ENCODE peak calls at places on chromosomes 4 and X, in five cellular contexts. S is left colon, H is NCI-H1092 treated with DMSO at 0.1 percent for 48 hours, J is Kasumi-1, M is lower lobe of right lung. P is an unnamed sample.

GRCh38 chr4:38411092-38411491 is 252.9 kb upstream of the KLF3 start:
- DNase-seq in S (no peak), H (no peak), J (no peak), M (no peak), P (no peak)

GRCh38 chr4:138235419-138235952 is 6.7 kb downstream of the SLC7A11 start:
- DNase-seq in S (no peak), H (no peak), J (no peak), M (no peak), P (no peak)

GRCh38 chr4:108224628-108225053 is 55.9 kb upstream of the LEF1 start:
- DNase-seq in S (no peak), H (no peak), J (no peak), M (no peak), P (no peak)

GRCh38 chr4:128649575-128650205 is 159.8 kb upstream of the JADE1 start:
- DNase-seq in S (no peak), H (no peak), J (no peak), M (no peak), P (no peak)

GRCh38 chr4:137601924-137602323 is 69.6 kb upstream of the PCDH18 start:
- DNase-seq in S (no peak), H (no peak), J (no peak), M (no peak), P (no peak)

GRCh38 chrX:125646195-125646594 is 326.5 kb downstream of the TEX13C start:
- DNase-seq in S (no peak), H (no peak), J (no peak), M (no peak), P (no peak)

GRCh38 chr4:168683595-168683994 is 186.7 kb downstream of the PALLD start:
- DNase-seq in S (no peak), H (no peak), J (no peak), M (no peak), P (no peak)

GRCh38 chr4:52017809-52018208 is 2.4 kb downstream of the LRRC66 start:
- DNase-seq in S (no peak), H (no peak), J (no peak), M (no peak), P (no peak)

GRCh38 chr4:118281611-118282442 is 71.0 kb downstream of the PRSS12 start:
- DNase-seq in S (no peak), H (peak), J (peak), M (no peak), P (no peak)

GRCh38 chrX:119375561-119375960 is 23.6 kb upstream of the SLC25A43 start:
- DNase-seq in S (no peak), H (no peak), J (no peak), M (no peak), P (no peak)

GRCh38 chr4:2087170-2087569 is 28.0 kb downstream of the NAT8L start:
- DNase-seq in S (no peak), H (no peak), J (no peak), M (no peak), P (no peak)

GRCh38 chrX:39591099-39591498 is 506.7 kb downstream of the BCOR start:
- DNase-seq in S (no peak), H (no peak), J (no peak), M (no peak), P (no peak)

GRCh38 chrX:101393530-101394305 is 2.9 kb downstream of the RPL36A start:
- DNase-seq in S (no peak), H (no peak), J (no peak), M (no peak), P (no peak)

GRCh38 chr4:72991889-72992288 is 77.6 kb downstream of the COX18 start:
- DNase-seq in S (no peak), H (no peak), J (no peak), M (no peak), P (no peak)

GRCh38 chrX:49061490-49061889 is 2.7 kb downstream of the CCDC120 start:
- DNase-seq in S (no peak), H (no peak), J (no peak), M (no peak), P (no peak)

GRCh38 chr4:112944006-112944405 is 105.4 kb upstream of the ANK2 start:
- DNase-seq in S (no peak), H (no peak), J (no peak), M (no peak), P (no peak)

GRCh38 chr4:77699731-77700210 is 94.2 kb downstream of the CXCL13 start:
- DNase-seq in S (no peak), H (no peak), J (peak), M (no peak), P (no peak)

GRCh38 chr4:186161138-186161537 is 30.2 kb upstream of the CYP4V2 start:
- DNase-seq in S (no peak), H (peak), J (no peak), M (no peak), P (no peak)

GRCh38 chr4:16270654-16271328 is 44.5 kb upstream of the TAPT1 start:
- DNase-seq in S (no peak), H (no peak), J (peak), M (no peak), P (no peak)

GRCh38 chr4:41883988-41884737 is 51.1 kb upstream of the TMEM33 start:
- DNase-seq in S (no peak), H (no peak), J (peak), M (no peak), P (no peak)

GRCh38 chr4:121677524-121677923 is 19.3 kb downstream of the ANXA5 start:
- DNase-seq in S (no peak), H (no peak), J (no peak), M (no peak), P (no peak)

GRCh38 chr4:81421346-81422218 is 50.1 kb downstream of the RASGEF1B start:
- DNase-seq in S (peak), H (peak), J (peak), M (no peak), P (no peak)

GRCh38 chr4:112321768-112322684 is 24.9 kb downstream of the ALPK1 start:
- DNase-seq in S (peak), H (peak), J (peak), M (peak), P (no peak)

GRCh38 chr4:157271166-157271869 is 50.8 kb downstream of the GRIA2 start:
- DNase-seq in S (no peak), H (no peak), J (no peak), M (no peak), P (no peak)

GRCh38 chr4:10063544-10064300 is 42.4 kb upstream of the SLC2A9 start:
- DNase-seq in S (peak), H (peak), J (peak), M (peak), P (peak)

GRCh38 chrX:16484338-16484737 is 165.6 kb upstream of the S100G start:
- DNase-seq in S (no peak), H (no peak), J (peak), M (no peak), P (no peak)

GRCh38 chr4:155433636-155434360 is 57.0 kb upstream of the MAP9 start:
- DNase-seq in S (no peak), H (no peak), J (no peak), M (no peak), P (no peak)